ENCODE peak calls at places on chromosomes 16 and 17, in ten cellular contexts. M is memory B cell; P is GM20000; N is RWPE1; R is DMS79 treated with DMSO at 0.1 percent for 48 hours; E is effector CD4-positive, alpha-beta T cell; W is ACHN; G is astrocyte of the hippocampus; H is ELR; J is cortex of kidney. S is an unnamed sample.

GRCh38 chr17:41547921-41548843 is 20.1 kb upstream of the KRT19 start:
- DNase-seq in M (no peak), P (no peak), N (peak; percentile 95), R (no peak), E (no peak), W (peak; percentile 99), G (peak; percentile 98), H (peak; percentile 98), J (no peak), S (no peak)

GRCh38 chr16:19290860-19291259 is 5.3 kb downstream of the CLEC19A start:
- DNase-seq in M (no peak), P (no peak), N (no peak), R (no peak), E (no peak), W (no peak), G (no peak), H (no peak), J (no peak), S (no peak)

GRCh38 chr17:82935944-82936767 is 96.3 kb upstream of the ZNF750 start:
- DNase-seq in M (no peak), P (no peak), N (no peak), R (peak; percentile 48), E (no peak), W (no peak), G (no peak), H (no peak), J (no peak), S (no peak)

GRCh38 chr16:70638814-70639792 is 7.3 kb upstream of the IL34 start:
- DNase-seq in M (no peak), P (no peak), N (no peak), R (no peak), E (no peak), W (no peak), G (peak; percentile 64), H (no peak), J (no peak), S (no peak)

GRCh38 chr17:44910231-44911106 is 4.8 kb downstream of the GFAP start:
- DNase-seq in M (no peak), P (no peak), N (no peak), R (no peak), E (no peak), W (no peak), G (no peak), H (no peak), J (no peak), S (no peak)

GRCh38 chr17:36657763-36658490 is 56.5 kb downstream of the MRM1 start:
- DNase-seq in M (no peak), P (peak; percentile 45), N (no peak), R (peak; percentile 41), E (no peak), W (peak; percentile 59), G (peak; percentile 25), H (no peak), J (no peak), S (no peak)

GRCh38 chr16:31201511-31202401 is 804 bp downstream of the PYCARD start:
- DNase-seq in M (peak; percentile 42), P (peak; percentile 84), N (peak; percentile 45), R (peak; percentile 23), E (peak; percentile 27), W (no peak), G (peak; percentile 39), H (no peak), J (no peak), S (peak; percentile 22)

GRCh38 chr16:9138021-9138680 is 46.7 kb downstream of the HAPSTR1 start:
- DNase-seq in M (no peak), P (no peak), N (no peak), R (no peak), E (no peak), W (no peak), G (no peak), H (no peak), J (no peak), S (no peak)

GRCh38 chr17:68531252-68531651 is 19.0 kb downstream of the PRKAR1A start:
- DNase-seq in M (no peak), P (no peak), N (no peak), R (no peak), E (no peak), W (no peak), G (no peak), H (no peak), J (no peak), S (no peak)